ENCODE peak calls at places on chromosome 5, in ten cellular contexts. G is fibroblast of villous mesenchyme; L is neural crest cell; D is cardiac fibroblast; U is activated CD8-positive, alpha-beta T cell treated with anti-CD3 and anti-CD28 coated beads for 36 hours; C is A549; A is brain microvascular endothelial cell; B is K562; I is stomach; X is mesothelial cell of epicardium. Z is an unnamed sample.

GRCh38 chr5:6401410-6401809 is 23.1 kb upstream of the MED10 start:
- DNase-seq in G (no peak), L (no peak), D (no peak), U (no peak), C (no peak), A (no peak), B (no peak), I (no peak), X (no peak), Z (no peak)

GRCh38 chr5:67214036-67214435 is 17.4 kb upstream of the CD180 start:
- DNase-seq in G (no peak), L (no peak), D (no peak), U (no peak), C (no peak), A (no peak), B (no peak), I (no peak), X (no peak), Z (no peak)

GRCh38 chr5:23071682-23072081 is 218.5 kb upstream of the CDH12 start:
- DNase-seq in G (no peak), L (no peak), D (no peak), U (no peak), C (no peak), A (no peak), B (no peak), I (no peak), X (no peak), Z (no peak)

GRCh38 chr5:80139573-80139972 is 104.4 kb downstream of the THBS4 start:
- DNase-seq in G (no peak), L (no peak), D (no peak), U (no peak), C (no peak), A (no peak), B (no peak), I (no peak), X (no peak), Z (no peak)

GRCh38 chr5:9927106-9927505 is 297.0 kb upstream of the TAS2R1 start:
- DNase-seq in G (peak), L (no peak), D (peak), U (no peak), C (no peak), A (peak), B (no peak), I (no peak), X (no peak), Z (no peak)

GRCh38 chr5:33241826-33242225 is 198.9 kb upstream of the TARS1 start:
- DNase-seq in G (no peak), L (no peak), D (no peak), U (no peak), C (no peak), A (no peak), B (no peak), I (no peak), X (no peak), Z (no peak)

GRCh38 chr5:173673295-173674170 is 57.1 kb upstream of the BOD1 start:
- DNase-seq in G (no peak), L (no peak), D (no peak), U (no peak), C (no peak), A (no peak), B (no peak), I (peak), X (no peak), Z (no peak)

GRCh38 chr5:909086-909485 is 16.4 kb downstream of the TRIP13 start:
- DNase-seq in G (no peak), L (no peak), D (no peak), U (no peak), C (no peak), A (no peak), B (no peak), I (no peak), X (no peak), Z (no peak)

GRCh38 chr5:73834693-73835092 is 208.7 kb downstream of the ARHGEF28 start:
- DNase-seq in G (no peak), L (no peak), D (no peak), U (no peak), C (no peak), A (no peak), B (no peak), I (no peak), X (no peak), Z (no peak)

GRCh38 chr5:119316116-119316515 is 39.7 kb upstream of the TNFAIP8 start:
- DNase-seq in G (no peak), L (no peak), D (no peak), U (peak), C (no peak), A (no peak), B (no peak), I (no peak), X (no peak), Z (no peak)

GRCh38 chr5:61082516-61083280 is 79.6 kb downstream of the SMIM15 start:
- DNase-seq in G (peak), L (no peak), D (peak), U (no peak), C (no peak), A (no peak), B (no peak), I (no peak), X (no peak), Z (no peak)

GRCh38 chr5:131671994-131672655 is 37.1 kb upstream of the RAPGEF6 start:
- DNase-seq in G (peak), L (no peak), D (peak), U (no peak), C (peak), A (peak), B (no peak), I (no peak), X (no peak), Z (peak)

GRCh38 chr5:103475629-103476240 is 86.9 kb downstream of the NUDT12 start:
- DNase-seq in G (peak), L (no peak), D (peak), U (no peak), C (peak), A (no peak), B (peak), I (no peak), X (no peak), Z (no peak)

GRCh38 chr5:38557309-38557710 is 864 bp upstream of the LIFR start:
- DNase-seq in G (no peak), L (no peak), D (no peak), U (no peak), C (no peak), A (no peak), B (no peak), I (peak), X (no peak), Z (no peak)

GRCh38 chr5:151156732-151157402 is 712 bp downstream of the ANXA6 start:
- DNase-seq in G (no peak), L (peak), D (no peak), U (peak), C (no peak), A (no peak), B (no peak), I (no peak), X (no peak), Z (no peak)
- TF ChIP-seq CTCF in G (peak), L (no peak), D (peak), U (no peak), C (no peak), A (no peak), B (no peak), I (no peak), X (no peak), Z (no peak)

GRCh38 chr5:34582364-34582763 is 73.8 kb upstream of the RAI14 start:
- DNase-seq in G (no peak), L (no peak), D (no peak), U (no peak), C (no peak), A (no peak), B (no peak), I (no peak), X (no peak), Z (no peak)
- TF ChIP-seq CTCF in G (no peak), L (no peak), D (no peak), U (no peak), C (no peak), A (peak), B (peak), I (no peak), X (no peak), Z (no peak)

GRCh38 chr5:56327810-56328209 is 94.7 kb upstream of the ANKRD55 start:
- DNase-seq in G (no peak), L (no peak), D (no peak), U (peak), C (no peak), A (no peak), B (no peak), I (no peak), X (no peak), Z (no peak)
- TF ChIP-seq CTCF in G (no peak), L (no peak), D (no peak), U (no peak), C (no peak), A (no peak), B (no peak), I (no peak), X (no peak), Z (no peak)

GRCh38 chr5:35246411-35246810 is 16.1 kb upstream of the PRLR start:
- DNase-seq in G (no peak), L (no peak), D (no peak), U (no peak), C (no peak), A (no peak), B (no peak), I (no peak), X (no peak), Z (no peak)
- TF ChIP-seq CTCF in G (peak), L (peak), D (no peak), U (no peak), C (no peak), A (peak), B (no peak), I (peak), X (no peak), Z (no peak)

GRCh38 chr5:159049844-159050318 is 49.8 kb downstream of the EBF1 start:
- DNase-seq in G (peak), L (no peak), D (peak), U (no peak), C (peak), A (peak), B (no peak), I (no peak), X (no peak), Z (no peak)
- TF ChIP-seq CTCF in G (peak), L (peak), D (peak), U (no peak), C (peak), A (peak), B (no peak), I (no peak), X (no peak), Z (peak)

GRCh38 chr5:145101246-145101645 is 733.9 kb downstream of the PRELID2 start:
- DNase-seq in G (no peak), L (no peak), D (peak), U (no peak), C (peak), A (no peak), B (peak), I (no peak), X (no peak), Z (no peak)
- TF ChIP-seq CTCF in G (peak), L (peak), D (peak), U (no peak), C (no peak), A (peak), B (no peak), I (no peak), X (no peak), Z (no peak)

GRCh38 chr5:178187014-178187413 is at the start of gene GMCL2:
- DNase-seq in G (no peak), L (no peak), D (no peak), U (no peak), C (no peak), A (no peak), B (peak), I (no peak), X (no peak), Z (no peak)
- TF ChIP-seq CTCF in G (no peak), L (no peak), D (no peak), U (no peak), C (no peak), A (no peak), B (no peak), I (no peak), X (no peak), Z (no peak)

GRCh38 chr5:43400082-43400481 is 12.1 kb downstream of the CCL28 start:
- DNase-seq in G (no peak), L (no peak), D (peak), U (no peak), C (no peak), A (no peak), B (no peak), I (no peak), X (no peak), Z (no peak)
- TF ChIP-seq CTCF in G (peak), L (no peak), D (peak), U (no peak), C (peak), A (peak), B (no peak), I (peak), X (no peak), Z (peak)

DNA sequence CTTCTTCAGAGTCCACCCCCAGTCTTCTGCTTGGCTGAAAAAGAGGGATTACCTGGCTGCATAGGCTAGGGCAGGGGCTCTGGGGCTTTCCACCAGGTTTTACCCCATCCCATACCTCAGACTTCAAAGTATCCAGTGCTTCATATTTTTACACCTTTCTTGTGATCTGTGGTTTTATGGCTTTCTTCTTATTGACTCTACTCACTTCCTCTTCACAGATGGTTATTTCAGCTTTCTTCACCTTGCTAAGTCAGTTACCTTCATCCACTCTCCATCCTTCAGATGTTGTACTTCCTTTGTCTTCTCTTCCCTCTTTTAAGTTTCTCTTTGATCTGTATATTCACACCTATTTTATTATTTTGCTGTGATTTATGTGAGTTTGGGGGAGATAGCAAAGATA is 104.3 kb downstream of the GRIA1 start:
- DNase-seq in G (no peak), L (no peak), D (no peak), U (no peak), C (no peak), A (no peak), B (no peak), I (no peak), X (no peak), Z (no peak)
- TF ChIP-seq CTCF in G (no peak), L (no peak), D (no peak), U (no peak), C (no peak), A (no peak), B (no peak), I (no peak), X (no peak), Z (no peak)

GRCh38 chr5:15791274-15791673 is 291.3 kb downstream of the FBXL7 start:
- DNase-seq in G (no peak), L (no peak), D (peak), U (no peak), C (no peak), A (no peak), B (no peak), I (no peak), X (no peak), Z (no peak)
- TF ChIP-seq CTCF in G (no peak), L (no peak), D (peak), U (no peak), C (no peak), A (no peak), B (no peak), I (no peak), X (no peak), Z (no peak)

Z was measured in AG09319.